ENCODE peak calls at places on chromosomes 6 and 20, in nine cellular contexts. One of them, this sample, is unnamed.
A peak's percentile ranks its signal among the peaks of the same experiment; 100 is the strongest.

GRCh38 chr6:8082954-8083858 is 19.0 kb upstream of the BLOC1S5 start:
- DNase-seq in K562: peak; percentile 35
- DNase-seq in neuronal stem cell: no peak
- DNase-seq in fibroblast of lung: peak; percentile 94
- DNase-seq in endothelial cell of umbilical vein: peak; percentile 95
- DNase-seq in mesendoderm: peak; percentile 10
- DNase-seq in mammary epithelial cell: peak; percentile 88
- DNase-seq in PC-3: peak; percentile 94
- DNase-seq in keratinocyte: peak; percentile 56
- DNase-seq in this sample: no peak

GRCh38 chr6:107819976-107820551 is 4.0 kb downstream of the SCML4 start:
- DNase-seq in K562: no peak
- DNase-seq in neuronal stem cell: peak; percentile 44
- DNase-seq in fibroblast of lung: no peak
- DNase-seq in endothelial cell of umbilical vein: no peak
- DNase-seq in mesendoderm: peak; percentile 87
- DNase-seq in mammary epithelial cell: peak; percentile 70
- DNase-seq in PC-3: no peak
- DNase-seq in keratinocyte: peak; percentile 58
- DNase-seq in this sample: peak; percentile 61

GRCh38 chr6:106398621-106399020 is 38.1 kb downstream of the CRYBG1 start:
- DNase-seq in K562: no peak
- DNase-seq in neuronal stem cell: no peak
- DNase-seq in fibroblast of lung: no peak
- DNase-seq in endothelial cell of umbilical vein: no peak
- DNase-seq in mesendoderm: no peak
- DNase-seq in mammary epithelial cell: no peak
- DNase-seq in PC-3: no peak
- DNase-seq in keratinocyte: no peak
- DNase-seq in this sample: no peak

GRCh38 chr6:157069585-157069984 is 253.7 kb downstream of the TMEM242 start:
- DNase-seq in K562: no peak
- DNase-seq in neuronal stem cell: no peak
- DNase-seq in fibroblast of lung: no peak
- DNase-seq in endothelial cell of umbilical vein: no peak
- DNase-seq in mesendoderm: peak; percentile 51
- DNase-seq in mammary epithelial cell: no peak
- DNase-seq in PC-3: no peak
- DNase-seq in keratinocyte: no peak
- DNase-seq in this sample: no peak

GRCh38 chr20:62977613-62978558 is 25.4 kb downstream of the SLC17A9 start:
- DNase-seq in K562: peak; percentile 65
- DNase-seq in neuronal stem cell: no peak
- DNase-seq in fibroblast of lung: no peak
- DNase-seq in endothelial cell of umbilical vein: no peak
- DNase-seq in mesendoderm: no peak
- DNase-seq in mammary epithelial cell: no peak
- DNase-seq in PC-3: peak; percentile 62
- DNase-seq in keratinocyte: no peak
- DNase-seq in this sample: peak; percentile 61

GRCh38 chr20:46631212-46631869 is 19.9 kb downstream of the SLC13A3 start:
- DNase-seq in K562: no peak
- DNase-seq in neuronal stem cell: no peak
- DNase-seq in fibroblast of lung: no peak
- DNase-seq in endothelial cell of umbilical vein: no peak
- DNase-seq in mesendoderm: peak; percentile 70
- DNase-seq in mammary epithelial cell: peak; percentile 26
- DNase-seq in PC-3: peak; percentile 53
- DNase-seq in keratinocyte: no peak
- DNase-seq in this sample: no peak

GRCh38 chr6:156434795-156435190 is 342.4 kb upstream of the ARID1B start:
- DNase-seq in K562: no peak
- DNase-seq in neuronal stem cell: no peak
- DNase-seq in fibroblast of lung: no peak
- DNase-seq in endothelial cell of umbilical vein: no peak
- DNase-seq in mesendoderm: no peak
- DNase-seq in mammary epithelial cell: no peak
- DNase-seq in PC-3: no peak
- DNase-seq in keratinocyte: no peak
- DNase-seq in this sample: no peak

GRCh38 chr6:31884528-31885035 is 5.8 kb upstream of the SLC44A4 start:
- DNase-seq in K562: no peak
- DNase-seq in neuronal stem cell: no peak
- DNase-seq in fibroblast of lung: no peak
- DNase-seq in endothelial cell of umbilical vein: no peak
- DNase-seq in mesendoderm: no peak
- DNase-seq in mammary epithelial cell: no peak
- DNase-seq in PC-3: no peak
- DNase-seq in keratinocyte: no peak
- DNase-seq in this sample: peak; percentile 14

GRCh38 chr6:130766239-130767144 is 60.7 kb upstream of the SMLR1 start:
- DNase-seq in K562: no peak
- DNase-seq in neuronal stem cell: no peak
- DNase-seq in fibroblast of lung: no peak
- DNase-seq in endothelial cell of umbilical vein: no peak
- DNase-seq in mesendoderm: no peak
- DNase-seq in mammary epithelial cell: no peak
- DNase-seq in PC-3: no peak
- DNase-seq in keratinocyte: no peak
- DNase-seq in this sample: no peak

GRCh38 chr6:5025911-5026819 is 22.3 kb upstream of the RPP40 start:
- DNase-seq in K562: peak; percentile 39
- DNase-seq in neuronal stem cell: peak; percentile 58
- DNase-seq in fibroblast of lung: peak; percentile 51
- DNase-seq in endothelial cell of umbilical vein: peak; percentile 61
- DNase-seq in mesendoderm: peak; percentile 89
- DNase-seq in mammary epithelial cell: no peak
- DNase-seq in PC-3: no peak
- DNase-seq in keratinocyte: no peak
- DNase-seq in this sample: peak; percentile 54

GRCh38 chr6:142489722-142490610 is 188.2 kb downstream of the ADGRG6 start:
- DNase-seq in K562: no peak
- DNase-seq in neuronal stem cell: no peak
- DNase-seq in fibroblast of lung: peak; percentile 62
- DNase-seq in endothelial cell of umbilical vein: no peak
- DNase-seq in mesendoderm: no peak
- DNase-seq in mammary epithelial cell: peak; percentile 54
- DNase-seq in PC-3: no peak
- DNase-seq in keratinocyte: no peak
- DNase-seq in this sample: no peak

GRCh38 chr20:53126185-53126584 is 154.0 kb downstream of the TSHZ2 start:
- DNase-seq in K562: no peak
- DNase-seq in neuronal stem cell: no peak
- DNase-seq in fibroblast of lung: peak; percentile 60
- DNase-seq in endothelial cell of umbilical vein: no peak
- DNase-seq in mesendoderm: no peak
- DNase-seq in mammary epithelial cell: peak; percentile 32
- DNase-seq in PC-3: no peak
- DNase-seq in keratinocyte: no peak
- DNase-seq in this sample: no peak

GRCh38 chr6:54784021-54784420 is 62.5 kb upstream of the FAM83B start:
- DNase-seq in K562: no peak
- DNase-seq in neuronal stem cell: no peak
- DNase-seq in fibroblast of lung: no peak
- DNase-seq in endothelial cell of umbilical vein: no peak
- DNase-seq in mesendoderm: no peak
- DNase-seq in mammary epithelial cell: no peak
- DNase-seq in PC-3: no peak
- DNase-seq in keratinocyte: no peak
- DNase-seq in this sample: no peak

GRCh38 chr6:138377042-138377441 is 663 bp upstream of the SMIM28 start:
- DNase-seq in K562: no peak
- DNase-seq in neuronal stem cell: no peak
- DNase-seq in fibroblast of lung: no peak
- DNase-seq in endothelial cell of umbilical vein: no peak
- DNase-seq in mesendoderm: no peak
- DNase-seq in mammary epithelial cell: no peak
- DNase-seq in PC-3: no peak
- DNase-seq in keratinocyte: no peak
- DNase-seq in this sample: no peak

GRCh38 chr6:159044899-159045727 is at the start of gene TAGAP:
- DNase-seq in K562: no peak
- DNase-seq in neuronal stem cell: no peak
- DNase-seq in fibroblast of lung: no peak
- DNase-seq in endothelial cell of umbilical vein: no peak
- DNase-seq in mesendoderm: no peak
- DNase-seq in mammary epithelial cell: no peak
- DNase-seq in PC-3: no peak
- DNase-seq in keratinocyte: no peak
- DNase-seq in this sample: peak; percentile 25

GRCh38 chr6:129709451-129709908 is 497 bp downstream of the ARHGAP18 start:
- DNase-seq in K562: no peak
- DNase-seq in neuronal stem cell: no peak
- DNase-seq in fibroblast of lung: peak; percentile 61
- DNase-seq in endothelial cell of umbilical vein: peak; percentile 70
- DNase-seq in mesendoderm: no peak
- DNase-seq in mammary epithelial cell: no peak
- DNase-seq in PC-3: peak; percentile 14
- DNase-seq in keratinocyte: no peak
- DNase-seq in this sample: no peak

GRCh38 chr6:148027201-148027600 is 315.4 kb upstream of the SASH1 start:
- DNase-seq in K562: no peak
- DNase-seq in neuronal stem cell: no peak
- DNase-seq in fibroblast of lung: no peak
- DNase-seq in endothelial cell of umbilical vein: no peak
- DNase-seq in mesendoderm: no peak
- DNase-seq in mammary epithelial cell: no peak
- DNase-seq in PC-3: peak; percentile 24
- DNase-seq in keratinocyte: no peak
- DNase-seq in this sample: no peak

GRCh38 chr6:113381957-113382356 is 475.2 kb upstream of the MARCKS start:
- DNase-seq in K562: no peak
- DNase-seq in neuronal stem cell: no peak
- DNase-seq in fibroblast of lung: peak; percentile 84
- DNase-seq in endothelial cell of umbilical vein: peak; percentile 82
- DNase-seq in mesendoderm: no peak
- DNase-seq in mammary epithelial cell: no peak
- DNase-seq in PC-3: peak; percentile 42
- DNase-seq in keratinocyte: no peak
- DNase-seq in this sample: peak; percentile 38

DNA sequence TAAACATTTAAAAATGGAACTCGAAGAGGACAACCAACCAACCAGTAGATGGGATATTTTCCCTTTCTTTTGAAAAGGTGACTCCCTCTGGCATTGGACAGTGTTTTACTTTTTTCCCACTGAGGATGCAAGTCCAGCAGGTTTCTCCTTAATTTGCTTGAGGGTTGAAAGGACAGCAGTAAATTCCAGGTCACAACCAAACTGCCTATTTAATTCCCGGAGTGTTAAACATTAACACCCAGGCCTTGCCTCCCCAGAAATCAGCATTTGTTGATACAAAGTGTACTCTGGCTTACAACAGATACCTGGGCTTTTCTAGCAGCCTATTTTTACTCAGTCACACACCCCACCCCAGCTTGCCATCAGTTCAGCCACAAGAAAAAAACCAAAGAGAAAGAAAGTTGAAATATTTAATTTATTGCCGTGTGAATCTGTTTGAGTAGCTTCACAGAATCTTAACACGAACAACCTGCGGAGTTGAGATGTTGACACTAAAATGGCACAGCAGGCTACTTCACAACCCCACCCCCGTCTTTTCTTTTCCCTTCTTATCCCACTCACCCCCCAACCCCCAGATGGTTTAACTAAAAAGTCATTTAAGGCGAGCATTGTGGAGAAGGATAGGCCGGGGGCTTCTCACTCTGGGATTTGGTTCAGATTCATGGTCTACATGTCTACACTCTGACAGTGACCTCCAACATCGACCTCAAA is 45.6 kb downstream of the MYLIP start:
- DNase-seq in K562: no peak
- DNase-seq in neuronal stem cell: no peak
- DNase-seq in fibroblast of lung: no peak
- DNase-seq in endothelial cell of umbilical vein: no peak
- DNase-seq in mesendoderm: peak; percentile 64
- DNase-seq in mammary epithelial cell: no peak
- DNase-seq in PC-3: no peak
- DNase-seq in keratinocyte: no peak
- DNase-seq in this sample: no peak
- H3K4me2 ChIP-seq in K562: no peak overlapping the region
- H3K4me2 ChIP-seq in neuronal stem cell: no peak overlapping the region
- H3K4me2 ChIP-seq in fibroblast of lung: no peak overlapping the region
- H3K4me2 ChIP-seq in endothelial cell of umbilical vein: no peak overlapping the region
- H3K4me2 ChIP-seq in mesendoderm: no peak overlapping the region
- H3K4me2 ChIP-seq in mammary epithelial cell: no peak overlapping the region
- H3K4me2 ChIP-seq in PC-3: no peak overlapping the region
- H3K4me2 ChIP-seq in keratinocyte: no peak overlapping the region
- H3K4me2 ChIP-seq in this sample: no peak overlapping the region

GRCh38 chr6:37365791-37366190 is 12.0 kb downstream of the RNF8 start:
- DNase-seq in K562: no peak
- DNase-seq in neuronal stem cell: no peak
- DNase-seq in fibroblast of lung: peak; percentile 24
- DNase-seq in endothelial cell of umbilical vein: peak; percentile 71
- DNase-seq in mesendoderm: no peak
- DNase-seq in mammary epithelial cell: no peak
- DNase-seq in PC-3: peak; percentile 23
- DNase-seq in keratinocyte: no peak
- DNase-seq in this sample: peak; percentile 37
- H3K4me2 ChIP-seq in K562: no peak overlapping the region
- H3K4me2 ChIP-seq in neuronal stem cell: no peak overlapping the region
- H3K4me2 ChIP-seq in fibroblast of lung: no peak overlapping the region
- H3K4me2 ChIP-seq in endothelial cell of umbilical vein: no peak overlapping the region
- H3K4me2 ChIP-seq in mesendoderm: no peak overlapping the region
- H3K4me2 ChIP-seq in mammary epithelial cell: no peak overlapping the region
- H3K4me2 ChIP-seq in PC-3: no peak overlapping the region
- H3K4me2 ChIP-seq in keratinocyte: no peak overlapping the region
- H3K4me2 ChIP-seq in this sample: no peak overlapping the region

DNA sequence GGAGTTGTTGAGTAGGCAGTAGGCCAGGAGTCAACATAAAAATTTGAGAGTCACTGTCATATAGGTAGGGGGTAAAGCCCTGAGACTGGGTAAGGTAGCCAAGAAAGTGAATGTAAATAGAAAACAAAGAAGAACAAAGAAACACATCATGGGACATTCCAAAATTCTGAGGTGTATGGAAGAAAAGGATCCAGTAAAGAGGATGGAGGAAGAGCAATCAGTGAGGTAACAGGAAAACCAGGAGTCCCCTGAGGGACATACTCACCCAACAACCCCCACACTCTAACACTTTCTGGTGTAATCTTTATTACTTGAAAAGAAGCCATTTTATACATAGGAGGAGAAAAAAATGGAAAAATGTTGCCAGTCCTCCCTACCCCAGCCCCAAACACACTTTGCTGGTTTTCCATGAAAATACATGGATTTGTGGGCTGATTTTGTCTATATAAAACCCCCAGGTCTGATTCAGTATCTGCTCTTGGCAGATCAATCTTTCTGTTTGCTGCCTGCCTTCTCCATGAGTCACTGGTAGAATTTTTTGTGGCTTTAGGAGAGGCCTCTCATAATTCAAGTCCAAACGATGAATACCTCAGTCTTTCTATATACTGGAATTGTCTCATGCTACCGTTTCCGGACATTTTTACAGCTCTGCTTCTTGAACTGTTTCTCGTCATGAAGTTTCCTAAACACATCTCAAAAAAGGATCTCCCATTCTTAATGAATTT is 271.4 kb upstream of the MAN1A1 start:
- DNase-seq in K562: no peak
- DNase-seq in neuronal stem cell: no peak
- DNase-seq in fibroblast of lung: peak; percentile 97
- DNase-seq in endothelial cell of umbilical vein: no peak
- DNase-seq in mesendoderm: peak; percentile 35
- DNase-seq in mammary epithelial cell: peak; percentile 88
- DNase-seq in PC-3: peak; percentile 89
- DNase-seq in keratinocyte: peak; percentile 76
- DNase-seq in this sample: no peak
- H3K4me2 ChIP-seq in K562: no peak overlapping the region
- H3K4me2 ChIP-seq in neuronal stem cell: no peak overlapping the region
- H3K4me2 ChIP-seq in fibroblast of lung: peak overlapping the region; percentile 7
- H3K4me2 ChIP-seq in endothelial cell of umbilical vein: no peak overlapping the region
- H3K4me2 ChIP-seq in mesendoderm: no peak overlapping the region
- H3K4me2 ChIP-seq in mammary epithelial cell: peak overlapping the region; percentile 85
- H3K4me2 ChIP-seq in PC-3: peak overlapping the region; percentile 70
- H3K4me2 ChIP-seq in keratinocyte: peak overlapping the region; percentile 67
- H3K4me2 ChIP-seq in this sample: peak overlapping the region; percentile 54

GRCh38 chr6:163461696-163462095 is 47.2 kb downstream of the QKI start:
- DNase-seq in K562: no peak
- DNase-seq in neuronal stem cell: no peak
- DNase-seq in fibroblast of lung: no peak
- DNase-seq in endothelial cell of umbilical vein: no peak
- DNase-seq in mesendoderm: no peak
- DNase-seq in mammary epithelial cell: no peak
- DNase-seq in PC-3: no peak
- DNase-seq in keratinocyte: no peak
- DNase-seq in this sample: no peak
- H3K4me2 ChIP-seq in K562: no peak overlapping the region
- H3K4me2 ChIP-seq in neuronal stem cell: no peak overlapping the region
- H3K4me2 ChIP-seq in fibroblast of lung: no peak overlapping the region
- H3K4me2 ChIP-seq in endothelial cell of umbilical vein: no peak overlapping the region
- H3K4me2 ChIP-seq in mesendoderm: no peak overlapping the region
- H3K4me2 ChIP-seq in mammary epithelial cell: no peak overlapping the region
- H3K4me2 ChIP-seq in PC-3: no peak overlapping the region
- H3K4me2 ChIP-seq in keratinocyte: no peak overlapping the region
- H3K4me2 ChIP-seq in this sample: no peak overlapping the region